ENCODE peak calls at places on chromosomes 2 and 18, in eight cellular contexts. O, C, V, T, R, A, W and E are unnamed samples. For H3K4me1, the result is how much of the 10 kb centered on the place peaks cover.

GRCh38 chr2:208379192-208379591 is 27.4 kb upstream of the PTH2R start:
- DNase-seq in T (no peak), W (no peak), O (no peak), R (no peak), C (no peak), V (no peak), A (no peak), E (no peak)

GRCh38 chr18:25230658-25231326 is 121.2 kb downstream of the ZNF521 start:
- DNase-seq in W (peak), O (peak), V (no peak), A (peak), R (peak), T (peak), C (no peak), E (peak)

GRCh38 chr2:11203480-11203879 is 48.2 kb downstream of the SLC66A3 start:
- DNase-seq in V (no peak), A (no peak), W (no peak), C (no peak), R (no peak), O (no peak), T (no peak), E (no peak)

GRCh38 chr18:8196238-8196637 is 413.0 kb upstream of the RAB12 start:
- DNase-seq in C (no peak), R (no peak), A (no peak), W (no peak), O (no peak), T (no peak), V (no peak), E (no peak)

GRCh38 chr2:26542676-26543505 is 65.0 kb upstream of the OTOF start:
- DNase-seq in T (no peak), R (no peak), V (no peak), C (no peak), A (peak), W (no peak), O (no peak), E (no peak)

GRCh38 chr18:25451077-25451658 is 99.2 kb upstream of the ZNF521 start:
- DNase-seq in A (no peak), R (no peak), V (no peak), C (no peak), O (no peak), W (no peak), T (no peak), E (no peak)

GRCh38 chr2:189552334-189552990 is 28.1 kb downstream of the SLC40A1 start:
- DNase-seq in O (no peak), R (no peak), C (no peak), A (no peak), W (no peak), V (no peak), T (no peak), E (no peak)

GRCh38 chr2:75466708-75467311 is 93.9 kb downstream of the EVA1A start:
- DNase-seq in V (peak), A (no peak), R (peak), W (no peak), C (peak), O (no peak), T (no peak), E (no peak)

GRCh38 chr2:219495531-219496122 is 3.1 kb upstream of the GMPPA start:
- DNase-seq in O (peak), W (peak), R (peak), V (peak), C (peak), A (no peak), T (peak), E (no peak)
- TF ChIP-seq CTCF in O (peak), W (peak), R (peak), V (peak), C (peak), A (peak), T (peak), E (peak)

GRCh38 chr2:1790996-1791395 is 46.7 kb upstream of the PXDN start:
- DNase-seq in O (no peak), W (no peak), A (no peak), T (no peak), C (no peak), R (no peak), V (no peak), E (no peak)

GRCh38 chr2:1788478-1788959 is 44.2 kb upstream of the PXDN start:
- DNase-seq in W (no peak), O (no peak), C (no peak), V (no peak), A (peak), T (no peak), R (no peak), E (no peak)

GRCh38 chr2:1789610-1790009 is 45.3 kb upstream of the PXDN start:
- DNase-seq in R (no peak), T (no peak), W (no peak), A (no peak), C (no peak), V (no peak), O (no peak), E (no peak)

GRCh38 chr2:1791670-1792069 is 47.4 kb upstream of the PXDN start:
- DNase-seq in T (no peak), O (no peak), R (no peak), A (no peak), C (no peak), V (no peak), W (no peak), E (no peak)

DNA sequence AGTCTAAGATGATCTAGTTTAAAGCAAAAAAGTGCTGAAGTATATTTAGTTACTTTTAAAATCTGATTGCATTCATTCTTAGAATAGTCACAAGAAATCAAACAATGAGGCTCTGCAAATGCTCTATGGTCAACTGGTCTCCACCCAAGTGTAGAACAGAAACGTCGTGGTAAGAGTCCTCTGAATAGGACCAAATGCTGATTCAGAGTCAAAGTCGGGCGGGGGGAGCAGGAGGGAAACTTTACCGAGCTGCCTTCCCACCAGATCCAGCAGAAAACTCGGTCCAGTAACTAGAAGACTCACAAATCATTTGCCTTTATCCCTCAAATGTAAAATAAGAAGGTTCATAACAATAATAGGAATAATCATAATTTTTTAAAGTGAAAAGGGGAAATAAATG is 46.2 kb upstream of the PXDN start:
- DNase-seq in O (no peak), W (no peak), V (no peak), R (no peak), C (no peak), T (no peak), A (no peak), E (no peak)
- H3K4me1 ChIP-seq in O (under half), W (under half), V (under half), R (under half), C (under half), T (under half), A (under half), E (under half)

DNA sequence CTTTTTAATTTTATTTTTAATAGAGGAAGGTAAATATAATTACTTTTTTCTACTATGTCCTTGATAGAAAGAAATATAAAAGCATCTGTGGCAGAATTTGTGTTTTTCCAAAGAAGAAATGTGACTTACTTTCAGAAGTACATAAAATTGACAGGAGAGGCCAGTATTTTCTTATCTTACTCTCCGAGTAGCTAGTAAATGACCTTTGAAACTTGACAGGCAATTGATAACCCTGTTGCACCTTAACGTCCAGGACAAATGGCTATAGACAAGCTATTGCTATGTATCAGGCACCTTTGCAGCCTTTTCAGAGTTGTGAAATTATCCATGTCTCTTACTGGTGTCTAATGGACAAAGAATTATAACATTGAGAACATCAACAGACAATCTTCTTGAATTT is 63.1 kb upstream of the TNFRSF11A start:
- DNase-seq in C (no peak), R (no peak), A (no peak), W (no peak), T (no peak), V (no peak), O (no peak), E (no peak)
- TF ChIP-seq CTCF in C (no peak), R (no peak), A (no peak), W (no peak), T (no peak), V (no peak), O (no peak), E (no peak)

GRCh38 chr18:77098554-77099174 is 33.9 kb downstream of the MBP start:
- DNase-seq in C (no peak), R (no peak), A (no peak), W (no peak), T (peak), O (peak), V (no peak), E (no peak)
- H3K4me1 ChIP-seq in C (under half), R (under half), A (half or more), W (under half), T (under half), O (under half), V (under half), E (under half)

DNA sequence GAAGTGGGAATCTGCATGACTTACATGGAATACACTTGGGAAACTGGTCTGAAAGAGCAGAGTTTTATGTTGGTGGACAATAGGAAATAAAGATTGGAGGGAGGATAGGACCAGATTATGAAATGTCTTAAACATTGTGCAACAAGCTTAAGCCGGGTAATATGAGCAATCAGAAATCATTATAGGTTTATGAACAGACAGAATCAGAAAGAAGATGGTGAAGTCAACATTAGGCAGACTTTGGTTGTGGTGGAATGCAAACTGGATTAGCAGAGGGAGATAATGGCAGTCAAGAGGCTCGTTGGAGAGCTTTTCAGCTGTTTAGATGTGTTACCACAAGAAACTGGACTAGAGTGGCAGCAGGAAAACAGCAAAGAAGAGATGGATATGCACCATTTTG is 43.5 kb downstream of the CRIM1 start:
- DNase-seq in C (no peak), V (no peak), A (no peak), T (no peak), W (no peak), R (no peak), O (no peak), E (no peak)
- TF ChIP-seq CTCF in C (no peak), V (no peak), A (no peak), T (no peak), W (no peak), R (no peak), O (no peak), E (no peak)

GRCh38 chr2:54638103-54638502 is 85.4 kb upstream of the EML6 start:
- DNase-seq in A (no peak), W (no peak), T (no peak), C (no peak), O (no peak), R (no peak), V (no peak), E (no peak)

GRCh38 chr2:54639609-54640008 is 83.9 kb upstream of the EML6 start:
- DNase-seq in T (no peak), V (no peak), A (no peak), O (no peak), C (no peak), W (no peak), R (no peak), E (no peak)

GRCh38 chr2:54640834-54641540 is 82.5 kb upstream of the EML6 start:
- DNase-seq in R (no peak), V (no peak), C (no peak), O (no peak), W (no peak), A (no peak), T (no peak), E (no peak)

GRCh38 chr2:54636425-54637139 is 86.9 kb upstream of the EML6 start:
- DNase-seq in V (no peak), O (no peak), R (no peak), C (no peak), W (no peak), A (no peak), T (no peak), E (no peak)

DNA sequence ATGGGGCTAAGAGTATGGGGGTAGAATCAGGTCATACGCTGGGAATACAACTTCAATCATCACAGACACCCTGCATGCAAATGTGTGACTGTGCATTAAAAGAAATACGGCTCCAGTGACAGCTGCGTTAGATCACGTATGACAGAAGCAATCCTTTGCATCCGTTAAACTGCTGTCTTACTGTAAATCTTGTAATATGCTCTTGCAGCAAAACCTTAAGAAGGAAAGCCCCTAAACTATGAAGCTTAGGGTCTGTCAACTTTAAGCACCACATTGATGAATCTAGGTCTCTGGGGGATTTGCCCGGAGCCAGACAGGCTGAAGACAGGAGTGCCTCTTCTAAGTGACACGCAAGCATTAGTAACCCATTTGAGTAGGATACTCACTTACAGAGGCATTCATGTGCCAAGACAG is 84.7 kb upstream of the EML6 start:
- DNase-seq in C (no peak), O (no peak), A (no peak), T (no peak), V (no peak), R (no peak), W (no peak), E (no peak)
- H3K4me1 ChIP-seq in C (under half), O (half or more), A (under half), T (half or more), V (under half), R (under half), W (under half), E (under half)